ENCODE peak calls at places on chromosome 4, in six cellular contexts. I is body of pancreas, W is kidney, B is breast epithelium, A is IMR-90, Z is endothelial cell of umbilical vein. S is an unnamed sample.

GRCh38 chr4:110619401-110620247 is 3.3 kb downstream of the PITX2 start:
- DNase-seq in I (no peak), W (peak; percentile 61), B (no peak), A (no peak), Z (no peak), S (peak; percentile 58)

GRCh38 chr4:149029056-149029651 is 586.9 kb upstream of the NR3C2 start:
- DNase-seq in I (peak; percentile 57), W (no peak), B (no peak), A (peak; percentile 23), Z (peak; percentile 70), S (no peak)

GRCh38 chr4:108144451-108144850 is 24.3 kb downstream of the LEF1 start:
- DNase-seq in I (no peak), W (no peak), B (no peak), A (no peak), Z (no peak), S (no peak)

GRCh38 chr4:5203925-5204324 is 152.6 kb downstream of the STK32B start:
- DNase-seq in I (no peak), W (no peak), B (no peak), A (no peak), Z (no peak), S (no peak)

GRCh38 chr4:25180524-25181131 is 20.4 kb upstream of the SEPSECS start:
- DNase-seq in I (peak; percentile 33), W (no peak), B (no peak), A (peak; percentile 46), Z (peak; percentile 36), S (no peak)

GRCh38 chr4:48853604-48854394 is 22.9 kb downstream of the OCIAD1 start:
- DNase-seq in I (no peak), W (no peak), B (no peak), A (no peak), Z (peak; percentile 29), S (no peak)

GRCh38 chr4:48175806-48176205 is 41.8 kb upstream of the TXK start:
- DNase-seq in I (no peak), W (no peak), B (no peak), A (peak; percentile 16), Z (peak; percentile 36), S (no peak)

GRCh38 chr4:169251291-169252235 is 19.2 kb downstream of the SH3RF1 start:
- DNase-seq in I (no peak), W (no peak), B (no peak), A (no peak), Z (peak; percentile 58), S (no peak)

GRCh38 chr4:20249333-20249732 is 2.4 kb upstream of the SLIT2 start:
- DNase-seq in I (no peak), W (no peak), B (no peak), A (peak; percentile 69), Z (peak; percentile 57), S (peak; percentile 35)

GRCh38 chr4:140135529-140136021 is 18.4 kb downstream of the MAML3 start:
- DNase-seq in I (peak; percentile 37), W (peak; percentile 84), B (no peak), A (no peak), Z (peak; percentile 48), S (no peak)

GRCh38 chr4:40744218-40744617 is 5.5 kb upstream of the NSUN7 start:
- DNase-seq in I (no peak), W (no peak), B (no peak), A (no peak), Z (no peak), S (no peak)

GRCh38 chr4:154658680-154659402 is 46.4 kb upstream of the FGG start:
- DNase-seq in I (no peak), W (no peak), B (no peak), A (no peak), Z (no peak), S (no peak)

GRCh38 chr4:121145430-121145829 is 18.7 kb downstream of the TNIP3 start:
- DNase-seq in I (no peak), W (no peak), B (no peak), A (no peak), Z (no peak), S (no peak)

GRCh38 chr4:156968479-156968984 is 3.1 kb downstream of the PDGFC start:
- DNase-seq in I (peak; percentile 76), W (no peak), B (peak; percentile 44), A (peak; percentile 85), Z (peak; percentile 81), S (peak; percentile 87)

GRCh38 chr4:73451404-73451803 is 15.4 kb downstream of the AFP start:
- DNase-seq in I (no peak), W (no peak), B (no peak), A (peak; percentile 56), Z (no peak), S (no peak)

GRCh38 chr4:139501117-139501516 is 47.2 kb downstream of the RAB33B start:
- DNase-seq in I (no peak), W (no peak), B (no peak), A (no peak), Z (no peak), S (no peak)

GRCh38 chr4:107757860-107758476 is 37.9 kb upstream of the PAPSS1 start:
- DNase-seq in I (no peak), W (no peak), B (no peak), A (peak; percentile 44), Z (peak; percentile 36), S (peak; percentile 9)

GRCh38 chr4:118974758-118975157 is 86.1 kb downstream of the SYNPO2 start:
- DNase-seq in I (no peak), W (no peak), B (no peak), A (peak; percentile 63), Z (no peak), S (peak; percentile 93)

GRCh38 chr4:70920592-70920991 is 18.4 kb downstream of the MOB1B start:
- DNase-seq in I (no peak), W (no peak), B (no peak), A (no peak), Z (no peak), S (no peak)

GRCh38 chr4:17561195-17561909 is 15.6 kb upstream of the LAP3 start:
- DNase-seq in I (no peak), W (no peak), B (no peak), A (peak; percentile 79), Z (no peak), S (peak; percentile 82)

GRCh38 chr4:25096553-25097443 is 63.5 kb downstream of the SEPSECS start:
- DNase-seq in I (no peak), W (no peak), B (no peak), A (no peak), Z (no peak), S (no peak)

GRCh38 chr4:147418206-147418605 is 62.7 kb upstream of the EDNRA start:
- DNase-seq in I (no peak), W (no peak), B (no peak), A (no peak), Z (no peak), S (no peak)

GRCh38 chr4:21778702-21779101 is 169.9 kb downstream of the KCNIP4 start:
- DNase-seq in I (no peak), W (no peak), B (no peak), A (no peak), Z (no peak), S (no peak)

GRCh38 chr4:38873290-38873949 is 5.8 kb downstream of the FAM114A1 start:
- DNase-seq in I (no peak), W (no peak), B (no peak), A (no peak), Z (no peak), S (no peak)
- H3K4me1 ChIP-seq in I (peaks cover 39% of the 10 kb centered on the region), W (peaks cover 8% of the 10 kb centered on the region), B (no peaks in the 10 kb centered on the region), A (peaks cover 24% of the 10 kb centered on the region), Z (peaks cover 18% of the 10 kb centered on the region), S (peaks cover 43% of the 10 kb centered on the region)

GRCh38 chr4:37383579-37384229 is 139.2 kb downstream of the NWD2 start:
- DNase-seq in I (peak; percentile 26), W (no peak), B (no peak), A (peak; percentile 5), Z (peak; percentile 13), S (no peak)
- TF ChIP-seq CTCF in I (peak; percentile 63), W (peak; percentile 53), B (peak; percentile 18), A (peak; percentile 47), Z (peak; percentile 50), S (peak; percentile 64)

GRCh38 chr4:75698162-75698962 is 25.2 kb upstream of the G3BP2 start:
- DNase-seq in I (no peak), W (no peak), B (no peak), A (no peak), Z (no peak), S (peak; percentile 19)

GRCh38 chr4:75696036-75696435 is 22.8 kb upstream of the G3BP2 start:
- DNase-seq in I (no peak), W (no peak), B (no peak), A (no peak), Z (no peak), S (no peak)

GRCh38 chr4:75696551-75696950 is 23.3 kb upstream of the G3BP2 start:
- DNase-seq in I (no peak), W (no peak), B (no peak), A (no peak), Z (no peak), S (no peak)

GRCh38 chr4:75698963-75699228 is 25.5 kb upstream of the USO1 start:
- DNase-seq in I (no peak), W (no peak), B (no peak), A (no peak), Z (no peak), S (no peak)

GRCh38 chr4:75699299-75699698 is 25.1 kb upstream of the USO1 start:
- DNase-seq in I (no peak), W (no peak), B (no peak), A (no peak), Z (no peak), S (peak; percentile 59)
- H3K27ac ChIP-seq in I (no peak overlapping the region), W (no peak overlapping the region), B (no peak overlapping the region), A (no peak overlapping the region), Z (no peak overlapping the region), S (no peak overlapping the region)

GRCh38 chr4:6989331-6989923 is 53.7 kb upstream of the TADA2B start:
- DNase-seq in I (no peak), W (no peak), B (no peak), A (no peak), Z (no peak), S (peak; percentile 71)

GRCh38 chr4:6991249-6991648 is 51.9 kb upstream of the TADA2B start:
- DNase-seq in I (no peak), W (no peak), B (no peak), A (no peak), Z (no peak), S (peak; percentile 27)

GRCh38 chr4:6992728-6993655 is 50.2 kb upstream of the TADA2B start:
- DNase-seq in I (no peak), W (no peak), B (peak; percentile 55), A (peak; percentile 40), Z (no peak), S (peak; percentile 57)

GRCh38 chr4:6991771-6992557 is 51.2 kb upstream of the TADA2B start:
- DNase-seq in I (peak; percentile 34), W (no peak), B (peak; percentile 62), A (peak; percentile 94), Z (peak; percentile 86), S (peak; percentile 95)

GRCh38 chr4:6990661-6991060 is 52.5 kb upstream of the TADA2B start:
- DNase-seq in I (no peak), W (no peak), B (no peak), A (no peak), Z (no peak), S (peak; percentile 57)
- H3K4me1 ChIP-seq in I (peaks cover 52% of the 10 kb centered on the region), W (peaks cover 23% of the 10 kb centered on the region), B (peaks cover 33% of the 10 kb centered on the region), A (peaks cover 17% of the 10 kb centered on the region), Z (peaks cover 33% of the 10 kb centered on the region), S (peaks cover 34% of the 10 kb centered on the region)

GRCh38 chr4:1347410-1347864 is 429 bp downstream of the UVSSA start:
- DNase-seq in I (peak; percentile 76), W (peak; percentile 94), B (peak; percentile 72), A (peak; percentile 82), Z (peak; percentile 89), S (peak; percentile 99)
- TF ChIP-seq CTCF in I (no peak), W (no peak), B (no peak), A (no peak), Z (no peak), S (no peak)